ENCODE peak calls at places on chromosome 22, in eight cellular contexts. J is stimulated activated CD4-positive, alpha-beta T cell treated with anti-CD3 and anti-CD28 coated beads, Interleukin-4, amount 100 ng/mL, for 48 hours; M is BE2C; O is hippocampal formation; F is HTR-8/SVneo; R is uterus; L is NCI-H1417; P is DMS 273 treated with DMSO at 0.1 percent for 48 hours. C is an unnamed sample.

GRCh38 chr22:36258750-36259619 is 6.1 kb downstream of the APOL1 start:
- DNase-seq in J (no peak), M (no peak), O (no peak), F (no peak), R (peak), L (no peak), P (no peak), C (no peak)

GRCh38 chr22:17369553-17370035 is 334 bp downstream of the CECR2 start:
- DNase-seq in J (no peak), M (peak), O (peak), F (no peak), R (peak), L (peak), P (no peak), C (no peak)

GRCh38 chr22:20015971-20016733 is 471 bp downstream of the ARVCF start:
- DNase-seq in J (peak), M (peak), O (no peak), F (no peak), R (no peak), L (no peak), P (no peak), C (no peak)

GRCh38 chr22:40348025-40348658 is 1.8 kb downstream of the ADSL start:
- DNase-seq in J (peak), M (peak), O (no peak), F (peak), R (no peak), L (no peak), P (no peak), C (peak)

GRCh38 chr22:47355776-47356432 is 593.5 kb downstream of the TBC1D22A start:
- DNase-seq in J (no peak), M (no peak), O (no peak), F (no peak), R (no peak), L (no peak), P (no peak), C (no peak)

GRCh38 chr22:24423519-24424000 is 3.8 kb upstream of the ADORA2A start:
- DNase-seq in J (peak), M (no peak), O (peak), F (peak), R (peak), L (no peak), P (no peak), C (peak)

GRCh38 chr22:19819911-19820879 is 34.5 kb downstream of the GNB1L start:
- DNase-seq in J (no peak), M (no peak), O (no peak), F (no peak), R (no peak), L (no peak), P (no peak), C (no peak)

GRCh38 chr22:46111645-46112306 is 38.5 kb upstream of the PPARA start:
- DNase-seq in J (no peak), M (peak), O (no peak), F (no peak), R (peak), L (no peak), P (no peak), C (no peak)

GRCh38 chr22:35685731-35686130 is 31.9 kb upstream of the APOL5 start:
- DNase-seq in J (no peak), M (no peak), O (no peak), F (no peak), R (no peak), L (no peak), P (no peak), C (no peak)

GRCh38 chr22:49244466-49245420 is 582.9 kb downstream of the BRD1 start:
- DNase-seq in J (no peak), M (no peak), O (no peak), F (no peak), R (peak), L (no peak), P (no peak), C (no peak)

GRCh38 chr22:41481925-41482318 is 13.0 kb downstream of the ACO2 start:
- DNase-seq in J (no peak), M (no peak), O (no peak), F (no peak), R (no peak), L (no peak), P (no peak), C (no peak)

GRCh38 chr22:23140385-23140784 is 1.4 kb downstream of the RSPH14 start:
- DNase-seq in J (no peak), M (no peak), O (no peak), F (no peak), R (no peak), L (no peak), P (no peak), C (no peak)

GRCh38 chr22:49986325-49986724 is 25.8 kb downstream of the PIM3 start:
- DNase-seq in J (no peak), M (no peak), O (no peak), F (no peak), R (no peak), L (no peak), P (no peak), C (no peak)

GRCh38 chr22:43504068-43504467 is 92.3 kb downstream of the MPPED1 start:
- DNase-seq in J (no peak), M (no peak), O (no peak), F (no peak), R (no peak), L (no peak), P (no peak), C (no peak)

GRCh38 chr22:34111210-34111824 is 191.0 kb upstream of the LARGE1 start:
- DNase-seq in J (no peak), M (no peak), O (peak), F (peak), R (peak), L (peak), P (no peak), C (peak)

GRCh38 chr22:49286236-49286760 is 541.4 kb downstream of the BRD1 start:
- DNase-seq in J (no peak), M (no peak), O (no peak), F (no peak), R (no peak), L (no peak), P (no peak), C (no peak)

GRCh38 chr22:16917144-16918003 is 90.6 kb downstream of the GAB4 start:
- DNase-seq in J (peak), M (peak), O (peak), F (peak), R (peak), L (peak), P (no peak), C (peak)

GRCh38 chr22:50348058-50348457 is 4.9 kb downstream of the PPP6R2 start:
- DNase-seq in J (no peak), M (no peak), O (no peak), F (no peak), R (no peak), L (no peak), P (no peak), C (no peak)

GRCh38 chr22:31185056-31185455 is 25.1 kb downstream of the RNF185 start:
- DNase-seq in J (no peak), M (no peak), O (no peak), F (no peak), R (no peak), L (no peak), P (no peak), C (peak)

GRCh38 chr22:29151316-29151715 is 54.4 kb upstream of the EMID1 start:
- DNase-seq in J (no peak), M (no peak), O (no peak), F (no peak), R (no peak), L (no peak), P (no peak), C (no peak)

GRCh38 chr22:22410121-22410520 is 98.4 kb downstream of the ZNF280B start:
- DNase-seq in J (no peak), M (peak), O (peak), F (no peak), R (no peak), L (peak), P (peak), C (no peak)

GRCh38 chr22:36103891-36104290 is 56.7 kb downstream of the APOL3 start:
- DNase-seq in J (no peak), M (no peak), O (no peak), F (no peak), R (no peak), L (no peak), P (no peak), C (no peak)

GRCh38 chr22:48428556-48429371 is 1398.9 kb downstream of the BRD1 start:
- DNase-seq in J (no peak), M (no peak), O (no peak), F (no peak), R (no peak), L (no peak), P (no peak), C (peak)

GRCh38 chr22:19824197-19825015 is 30.3 kb downstream of the GNB1L start:
- DNase-seq in J (no peak), M (peak), O (no peak), F (no peak), R (no peak), L (no peak), P (no peak), C (no peak)

GRCh38 chr22:20514658-20515406 is 7.4 kb downstream of the MED15 start:
- DNase-seq in J (no peak), M (no peak), O (no peak), F (no peak), R (peak), L (no peak), P (no peak), C (no peak)

GRCh38 chr22:44161673-44162072 is 19.1 kb upstream of the PARVG start:
- DNase-seq in J (no peak), M (no peak), O (no peak), F (no peak), R (no peak), L (no peak), P (no peak), C (no peak)

GRCh38 chr22:29083576-29084566 is 11.0 kb downstream of the KREMEN1 start:
- DNase-seq in J (no peak), M (no peak), O (no peak), F (no peak), R (no peak), L (no peak), P (no peak), C (no peak)

GRCh38 chr22:41445171-41446056 is 1.2 kb downstream of the TOB2 start:
- DNase-seq in J (no peak), M (no peak), O (no peak), F (no peak), R (peak), L (peak), P (peak), C (no peak)

GRCh38 chr22:28024422-28024888 is 105.4 kb upstream of the PITPNB start:
- DNase-seq in J (no peak), M (no peak), O (no peak), F (no peak), R (peak), L (no peak), P (no peak), C (no peak)

GRCh38 chr22:45212306-45212709 is 28.4 kb downstream of the KIAA0930 start:
- DNase-seq in J (no peak), M (peak), O (peak), F (peak), R (peak), L (peak), P (no peak), C (peak)

GRCh38 chr22:37675930-37676571 is 615 bp downstream of the LGALS1 start:
- DNase-seq in J (no peak), M (peak), O (peak), F (no peak), R (peak), L (no peak), P (no peak), C (no peak)

GRCh38 chr22:34592341-34592740 is 473.6 kb upstream of the ISX start:
- DNase-seq in J (no peak), M (no peak), O (no peak), F (no peak), R (no peak), L (no peak), P (no peak), C (no peak)

GRCh38 chr22:46047841-46048595 is 71.1 kb upstream of the WNT7B start:
- DNase-seq in J (no peak), M (peak), O (peak), F (no peak), R (peak), L (no peak), P (no peak), C (no peak)

GRCh38 chr22:46074771-46075551 is 75.4 kb upstream of the PPARA start:
- DNase-seq in J (no peak), M (peak), O (no peak), F (no peak), R (peak), L (no peak), P (no peak), C (no peak)

GRCh38 chr22:19615001-19615461 is 90.8 kb upstream of the CLDN5 start:
- DNase-seq in J (no peak), M (no peak), O (no peak), F (no peak), R (no peak), L (no peak), P (no peak), C (no peak)

GRCh38 chr22:17869285-17870096 is 95.2 kb upstream of the BID start:
- DNase-seq in J (no peak), M (no peak), O (no peak), F (no peak), R (no peak), L (no peak), P (no peak), C (no peak)

GRCh38 chr22:36144886-36145541 is 15.5 kb downstream of the APOL3 start:
- DNase-seq in J (no peak), M (peak), O (peak), F (peak), R (peak), L (no peak), P (peak), C (peak)

GRCh38 chr22:27226666-27227065 is 569.3 kb downstream of the MIAT start:
- DNase-seq in J (no peak), M (no peak), O (no peak), F (no peak), R (no peak), L (no peak), P (no peak), C (no peak)

GRCh38 chr22:47110817-47111443 is 348.5 kb downstream of the TBC1D22A start:
- DNase-seq in J (no peak), M (no peak), O (no peak), F (no peak), R (peak), L (no peak), P (no peak), C (no peak)

GRCh38 chr22:35154937-35155387 is 89.0 kb downstream of the ISX start:
- DNase-seq in J (no peak), M (peak), O (no peak), F (peak), R (peak), L (peak), P (peak), C (peak)